ENCODE peak calls at places on chromosomes 1 and 21, in five cellular contexts. P, X, D, G and U are unnamed samples.

GRCh38 chr1:226123591-226124471 is 61.3 kb downstream of the H3-3A start:
- DNase-seq in P (peak), X (peak), D (no peak), G (no peak), U (no peak)

GRCh38 chr1:15989776-15990175 is 13.9 kb upstream of the ZBTB17 start:
- DNase-seq in P (no peak), X (no peak), D (no peak), G (no peak), U (no peak)

GRCh38 chr1:238653693-238654321 is 732.6 kb upstream of the CHRM3 start:
- DNase-seq in P (no peak), X (no peak), D (no peak), G (no peak), U (no peak)

GRCh38 chr1:16151200-16151708 is 4.6 kb downstream of the EPHA2 start:
- DNase-seq in P (no peak), X (no peak), D (no peak), G (no peak), U (no peak)

GRCh38 chr1:230877139-230877923 is 9.0 kb upstream of the C1orf198 start:
- DNase-seq in P (no peak), X (no peak), D (no peak), G (no peak), U (no peak)

GRCh38 chr1:143720087-143721023 is 251.4 kb downstream of the FAM72C start:
- DNase-seq in P (no peak), X (no peak), D (peak), G (no peak), U (no peak)

GRCh38 chr1:57599233-57599994 is 175.6 kb upstream of the DAB1 start:
- DNase-seq in P (no peak), X (no peak), D (peak), G (no peak), U (no peak)

GRCh38 chr1:228530951-228531731 is 44.0 kb downstream of the RNF187 start:
- DNase-seq in P (peak), X (no peak), D (no peak), G (no peak), U (no peak)

GRCh38 chr1:41919764-41920397 is 1.2 kb upstream of the HIVEP3 start:
- DNase-seq in P (no peak), X (peak), D (peak), G (no peak), U (no peak)

GRCh38 chr1:7988576-7988975 is 27.1 kb downstream of the PARK7 start:
- DNase-seq in P (no peak), X (no peak), D (no peak), G (no peak), U (no peak)

GRCh38 chr1:6600410-6601048 is 2.1 kb downstream of the KLHL21 start:
- DNase-seq in P (no peak), X (no peak), D (no peak), G (no peak), U (no peak)

GRCh38 chr1:245874942-245875580 is 632.0 kb downstream of the SMYD3 start:
- DNase-seq in P (no peak), X (no peak), D (no peak), G (peak), U (no peak)
- TF ChIP-seq CTCF in P (no peak), X (no peak), D (no peak), G (no peak), U (no peak)

GRCh38 chr1:1124786-1125642 is 9.1 kb upstream of the C1orf159 start:
- DNase-seq in P (no peak), X (no peak), D (peak), G (no peak), U (no peak)

GRCh38 chr1:1122078-1122811 is 6.4 kb upstream of the C1orf159 start:
- DNase-seq in P (peak), X (peak), D (peak), G (peak), U (peak)

GRCh38 chr1:1122981-1123480 is 7.1 kb upstream of the C1orf159 start:
- DNase-seq in P (no peak), X (no peak), D (peak), G (no peak), U (no peak)

GRCh38 chr1:1124508-1124785 is 8.6 kb upstream of the C1orf159 start:
- DNase-seq in P (no peak), X (no peak), D (no peak), G (no peak), U (no peak)

DNA sequence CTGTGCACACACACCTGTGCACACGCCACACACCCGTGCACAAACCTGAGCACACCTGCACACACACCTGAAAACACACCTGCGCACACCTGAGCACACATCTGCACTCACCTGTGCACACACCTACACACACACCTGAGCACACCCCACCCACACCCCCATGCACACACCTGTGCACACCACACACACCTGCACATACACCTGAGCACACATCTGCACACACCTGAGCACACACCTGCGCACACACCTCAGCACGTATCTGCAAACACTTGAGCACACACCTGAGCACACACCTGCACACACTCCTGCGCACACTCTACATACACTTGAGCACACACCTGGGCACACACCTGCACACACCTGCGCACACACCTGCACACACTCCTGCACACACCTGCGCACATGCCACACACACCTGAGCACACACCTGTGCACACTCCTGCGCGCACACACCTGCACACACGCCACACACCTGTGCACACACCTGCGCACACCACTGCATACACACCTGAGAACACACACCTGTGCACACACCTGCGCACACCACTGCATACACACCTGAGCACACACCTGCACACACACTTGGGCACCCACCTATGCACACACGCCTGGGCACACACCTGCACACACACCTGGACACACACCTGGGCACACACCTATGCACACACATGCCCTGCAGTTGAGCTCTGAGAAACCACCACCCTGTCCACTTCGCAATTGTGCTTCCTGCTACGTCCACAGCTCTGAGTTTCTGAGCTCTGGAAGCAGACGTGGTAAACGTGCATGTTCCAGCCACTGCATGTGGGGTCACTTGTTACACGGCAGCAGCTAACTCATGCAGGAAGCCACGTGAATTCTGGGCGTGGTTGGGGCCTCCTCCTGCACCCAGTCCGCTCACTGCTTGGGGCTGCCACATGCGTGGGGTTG is 8.0 kb upstream of the C1orf159 start:
- DNase-seq in P (no peak), X (no peak), D (no peak), G (no peak), U (no peak)
- TF ChIP-seq CTCF in P (no peak), X (no peak), D (no peak), G (no peak), U (no peak)

GRCh38 chr1:193408782-193409293 is 222.4 kb upstream of the B3GALT2 start:
- DNase-seq in P (no peak), X (no peak), D (no peak), G (peak), U (no peak)
- TF ChIP-seq CTCF in P (no peak), X (no peak), D (no peak), G (no peak), U (no peak)

GRCh38 chr21:44303490-44303981 is 3.7 kb downstream of the PFKL start:
- DNase-seq in P (no peak), X (no peak), D (no peak), G (no peak), U (no peak)

GRCh38 chr21:44300262-44300959 is 558 bp downstream of the PFKL start:
- DNase-seq in P (peak), X (peak), D (peak), G (peak), U (no peak)

GRCh38 chr21:44301093-44301492 is 1.2 kb downstream of the PFKL start:
- DNase-seq in P (no peak), X (no peak), D (peak), G (no peak), U (no peak)

GRCh38 chr21:44304041-44304738 is 4.3 kb downstream of the PFKL start:
- DNase-seq in P (no peak), X (no peak), D (no peak), G (no peak), U (no peak)

DNA sequence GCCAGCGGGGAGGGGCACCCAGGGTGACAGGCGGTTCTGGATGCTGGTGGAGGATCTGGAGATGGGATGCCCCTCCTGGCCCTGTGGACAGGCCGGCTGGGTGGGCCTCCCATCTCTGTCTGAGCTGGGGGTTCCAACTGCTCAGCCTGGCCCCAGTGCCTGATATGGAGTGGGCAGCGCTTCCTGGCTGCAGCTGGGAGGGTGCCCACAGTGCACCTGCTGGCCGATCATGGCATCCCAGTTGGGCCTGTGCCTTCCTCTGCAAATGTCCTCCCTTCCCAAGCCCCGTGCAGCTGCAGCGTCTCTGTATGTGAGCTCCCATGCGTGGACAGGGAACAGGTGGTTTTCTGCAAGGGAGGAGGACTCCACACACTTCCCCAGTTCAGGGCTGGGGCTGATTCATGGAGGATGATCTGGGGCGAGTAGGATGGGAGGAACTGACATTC is 2.1 kb downstream of the PFKL start:
- DNase-seq in P (no peak), X (no peak), D (no peak), G (no peak), U (no peak)
- TF ChIP-seq CTCF in P (no peak), X (no peak), D (no peak), G (no peak), U (no peak)

GRCh38 chr1:156026588-156026987 is 5.8 kb upstream of the SSR2 start:
- DNase-seq in P (no peak), X (no peak), D (no peak), G (no peak), U (no peak)

GRCh38 chr1:156021954-156022353 is 1.2 kb upstream of the SSR2 start:
- DNase-seq in P (no peak), X (no peak), D (no peak), G (no peak), U (no peak)

GRCh38 chr1:156021087-156021416 is 301 bp upstream of the SSR2 start:
- DNase-seq in P (no peak), X (no peak), D (no peak), G (no peak), U (no peak)

GRCh38 chr1:156020293-156021086 is at the start of gene SSR2:
- DNase-seq in P (peak), X (peak), D (peak), G (peak), U (peak)

DNA sequence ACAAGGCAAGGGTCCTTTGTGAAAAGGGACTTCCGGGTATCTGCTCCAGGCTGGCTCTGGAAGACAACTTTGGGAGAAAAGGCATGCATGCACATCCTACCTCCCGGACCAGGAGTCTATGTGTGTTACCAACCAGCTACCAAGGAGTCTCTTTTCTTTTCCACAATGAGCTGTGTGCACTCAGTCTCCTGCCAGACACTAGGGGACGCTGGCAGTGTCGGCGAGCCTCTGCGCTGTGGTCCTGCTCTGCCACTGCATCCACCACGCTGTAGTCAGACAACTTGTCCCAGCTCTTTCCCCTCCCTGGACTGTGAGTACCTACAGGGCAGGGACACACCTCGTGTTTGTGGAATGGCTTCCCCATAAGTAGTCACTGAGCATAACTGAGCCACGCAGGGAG is 5.1 kb upstream of the SSR2 start:
- DNase-seq in P (no peak), X (peak), D (peak), G (no peak), U (no peak)
- TF ChIP-seq CTCF in P (peak), X (peak), D (no peak), G (no peak), U (peak)

GRCh38 chr1:164702664-164703063 is 143.7 kb downstream of the PBX1 start:
- DNase-seq in P (no peak), X (no peak), D (no peak), G (no peak), U (no peak)

GRCh38 chr1:164703971-164704411 is 145.0 kb downstream of the PBX1 start:
- DNase-seq in P (no peak), X (no peak), D (no peak), G (no peak), U (no peak)

GRCh38 chr1:164703415-164703814 is 144.4 kb downstream of the PBX1 start:
- DNase-seq in P (no peak), X (no peak), D (no peak), G (no peak), U (no peak)

GRCh38 chr1:164706596-164706995 is 147.6 kb downstream of the PBX1 start:
- DNase-seq in P (no peak), X (no peak), D (no peak), G (no peak), U (no peak)

DNA sequence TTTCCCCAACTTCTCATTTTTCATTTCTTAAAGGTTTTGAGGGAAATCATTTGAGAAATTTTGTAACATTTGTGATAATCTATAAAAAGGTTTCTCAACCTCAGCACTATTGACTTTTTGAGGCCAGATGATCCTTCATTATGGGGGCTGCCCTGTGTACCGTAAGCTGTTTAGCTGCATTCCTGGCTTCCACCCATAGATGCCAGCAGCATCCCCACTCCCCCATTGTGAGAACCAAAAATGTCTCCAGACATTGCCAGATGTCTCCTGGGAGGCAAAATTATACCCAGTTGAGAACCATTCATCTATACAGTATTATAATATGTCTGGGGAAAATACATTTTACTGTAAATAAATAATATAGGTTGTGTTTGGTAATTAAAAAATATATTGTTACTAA is 146.0 kb downstream of the PBX1 start:
- DNase-seq in P (no peak), X (no peak), D (no peak), G (no peak), U (no peak)
- TF ChIP-seq CTCF in P (no peak), X (no peak), D (no peak), G (no peak), U (peak)

GRCh38 chr1:206798384-206798996 is 26.2 kb upstream of the IL10 start:
- DNase-seq in P (no peak), X (no peak), D (no peak), G (no peak), U (no peak)
- TF ChIP-seq CTCF in P (no peak), X (no peak), D (peak), G (no peak), U (peak)

DNA sequence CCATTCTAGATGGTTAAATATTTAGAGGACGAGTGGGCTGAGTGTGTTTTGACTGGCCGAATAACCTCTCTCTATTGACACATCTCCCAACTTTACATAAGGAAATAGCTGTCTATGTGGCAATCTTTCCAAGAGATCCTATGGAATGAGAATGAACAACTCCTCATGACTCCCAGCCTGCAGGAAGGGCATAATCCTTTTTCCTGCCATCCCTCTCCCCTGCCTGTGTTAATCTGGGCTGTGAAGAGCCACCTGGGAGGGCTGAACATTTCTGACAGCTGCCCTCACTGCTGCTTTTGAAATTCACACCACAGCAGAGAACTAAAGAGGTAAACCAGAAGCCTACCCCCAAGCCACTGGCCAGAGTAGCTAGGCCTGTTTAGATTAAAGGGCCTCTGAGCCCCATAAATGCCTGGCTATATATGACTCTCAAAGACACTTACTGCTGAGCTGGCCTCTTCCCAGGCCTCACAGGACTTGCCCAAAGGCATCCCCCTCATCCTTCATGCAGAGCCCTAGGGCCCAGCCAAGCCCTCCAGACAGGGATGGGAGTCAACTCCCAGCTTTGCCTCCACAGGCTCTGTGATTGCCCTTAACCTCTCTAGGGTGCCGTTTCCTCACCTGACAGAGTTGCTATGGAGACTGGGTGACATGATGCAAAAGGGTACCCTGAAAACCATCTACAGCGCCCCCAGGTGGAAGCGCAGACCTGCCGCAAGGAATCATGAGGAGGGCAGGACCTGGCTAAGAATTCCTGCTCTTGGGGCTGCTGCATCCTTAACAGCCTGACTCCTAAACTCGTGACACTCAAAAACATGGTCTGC is 42.0 kb upstream of the LDLRAP1 start:
- DNase-seq in P (no peak), X (no peak), D (peak), G (no peak), U (peak)
- TF ChIP-seq CTCF in P (no peak), X (peak), D (peak), G (no peak), U (peak)

GRCh38 chr1:169288011-169288414 is 79.6 kb downstream of the NME7 start:
- DNase-seq in P (no peak), X (no peak), D (no peak), G (no peak), U (no peak)
- TF ChIP-seq CTCF in P (no peak), X (no peak), D (no peak), G (no peak), U (no peak)

GRCh38 chr1:93666613-93667384 is 14.8 kb downstream of the BCAR3 start:
- DNase-seq in P (no peak), X (no peak), D (peak), G (peak), U (no peak)

GRCh38 chr1:93668951-93669350 is 12.7 kb downstream of the BCAR3 start:
- DNase-seq in P (no peak), X (no peak), D (no peak), G (no peak), U (no peak)

GRCh38 chr1:93669369-93669768 is 12.3 kb downstream of the BCAR3 start:
- DNase-seq in P (no peak), X (no peak), D (no peak), G (no peak), U (no peak)

GRCh38 chr1:93667642-93668041 is 14.0 kb downstream of the BCAR3 start:
- DNase-seq in P (no peak), X (no peak), D (no peak), G (no peak), U (no peak)

DNA sequence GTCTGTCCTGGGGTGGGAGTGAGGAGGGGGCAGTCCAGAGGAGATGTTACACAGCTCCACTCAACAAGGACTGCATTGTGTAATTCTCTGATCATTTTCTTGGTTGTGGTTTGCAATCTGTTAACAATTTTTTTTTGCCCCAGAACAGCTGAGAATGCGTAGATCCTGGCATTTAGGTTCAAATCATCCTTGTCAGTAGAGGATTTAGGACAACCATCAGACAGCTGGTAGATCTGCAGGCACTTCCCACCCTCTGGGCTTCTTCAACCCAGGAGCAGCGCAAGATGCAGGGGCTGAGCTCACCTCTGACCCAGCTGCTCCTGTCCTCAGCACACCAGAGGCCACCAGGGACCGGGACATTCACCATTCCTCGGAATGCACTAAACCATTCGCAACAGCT is 13.5 kb downstream of the BCAR3 start:
- DNase-seq in P (no peak), X (no peak), D (no peak), G (no peak), U (no peak)
- TF ChIP-seq CTCF in P (no peak), X (no peak), D (no peak), G (no peak), U (no peak)